ENCODE peak calls at places on chromosome 9, in eight cellular contexts. H is heart left ventricle; W is bronchial epithelial cell; O is heart right ventricle; S is CD4-positive, alpha-beta T cell; R is tibial nerve; P is kidney; J is left lung. I is an unnamed sample.

GRCh38 chr9:33250458-33250995 is 10.6 kb downstream of the SPINK4 start:
- DNase-seq in J (no peak), W (peak; percentile 78), H (no peak), S (no peak), P (no peak), O (no peak), R (no peak), I (no peak)

GRCh38 chr9:35923927-35924763 is 14.9 kb downstream of the SPAAR start:
- DNase-seq in R (peak; percentile 50), O (no peak), S (no peak), P (no peak), W (peak; percentile 90), J (no peak), H (peak; percentile 51), I (no peak)

GRCh38 chr9:107922246-107922645 is 432.7 kb upstream of the KLF4 start:
- DNase-seq in S (no peak), H (no peak), P (no peak), R (no peak), W (no peak), J (no peak), O (no peak), I (no peak)

GRCh38 chr9:77464591-77465125 is 183.5 kb downstream of the GNA14 start:
- DNase-seq in S (no peak), R (no peak), O (no peak), J (no peak), H (no peak), W (no peak), P (no peak), I (no peak)

GRCh38 chr9:2818486-2819121 is 25.3 kb downstream of the PUM3 start:
- DNase-seq in P (no peak), S (no peak), H (no peak), R (no peak), W (no peak), O (no peak), J (no peak), I (no peak)

GRCh38 chr9:128072144-128073021 is 4.4 kb downstream of the SLC25A25 start:
- DNase-seq in H (peak; percentile 74), R (peak; percentile 96), W (peak; percentile 50), O (no peak), P (peak; percentile 90), J (no peak), S (no peak), I (peak; percentile 67)

GRCh38 chr9:128992995-128993394 is 35.1 kb downstream of the SH3GLB2 start:
- DNase-seq in J (no peak), P (peak; percentile 30), W (peak; percentile 13), H (no peak), S (no peak), R (no peak), O (no peak), I (no peak)

GRCh38 chr9:71716138-71716909 is 52.0 kb downstream of the CEMIP2 start:
- DNase-seq in J (no peak), O (no peak), R (no peak), H (no peak), W (no peak), S (no peak), P (no peak), I (no peak)

GRCh38 chr9:89477811-89478583 is 19.9 kb downstream of the SEMA4D start:
- DNase-seq in W (peak; percentile 28), P (no peak), S (peak; percentile 63), J (no peak), H (no peak), O (no peak), R (peak; percentile 14), I (no peak)

GRCh38 chr9:132238026-132238972 is 76.4 kb downstream of the NTNG2 start:
- DNase-seq in J (peak; percentile 58), P (peak; percentile 77), H (no peak), W (no peak), O (no peak), R (no peak), S (no peak), I (no peak)

GRCh38 chr9:100295240-100295639 is 57.5 kb downstream of the TEX10 start:
- DNase-seq in O (no peak), P (no peak), H (no peak), R (no peak), J (no peak), W (no peak), S (no peak), I (no peak)

GRCh38 chr9:105308448-105309412 is 64.3 kb downstream of the SLC44A1 start:
- DNase-seq in P (no peak), W (no peak), J (no peak), S (no peak), R (no peak), O (no peak), H (no peak), I (no peak)

GRCh38 chr9:13090588-13090987 is 188.9 kb downstream of the MPDZ start:
- DNase-seq in J (no peak), R (no peak), O (no peak), S (no peak), W (no peak), P (no peak), H (no peak), I (no peak)

GRCh38 chr9:114282926-114283325 is 40.0 kb upstream of the ORM1 start:
- DNase-seq in P (peak; percentile 24), O (no peak), W (peak; percentile 51), H (peak; percentile 17), R (no peak), S (no peak), J (no peak), I (peak; percentile 88)

GRCh38 chr9:124771867-124772621 is 933 bp upstream of the NR6A1 start:
- DNase-seq in O (peak; percentile 73), S (no peak), R (peak; percentile 53), P (peak; percentile 89), H (peak; percentile 65), J (peak; percentile 91), W (peak; percentile 53), I (peak; percentile 33)

GRCh38 chr9:89493181-89493580 is 4.7 kb downstream of the SEMA4D start:
- DNase-seq in W (no peak), R (no peak), O (no peak), P (no peak), J (no peak), S (no peak), H (no peak), I (no peak)

GRCh38 chr9:70484232-70485130 is 70.0 kb upstream of the KLF9 start:
- DNase-seq in S (no peak), R (peak; percentile 57), H (no peak), W (peak; percentile 91), J (no peak), P (no peak), O (no peak), I (peak; percentile 31)

GRCh38 chr9:124813496-124814177 is 36.7 kb downstream of the OLFML2A start:
- DNase-seq in W (peak; percentile 43), O (no peak), H (no peak), P (no peak), S (no peak), J (no peak), R (no peak), I (no peak)

GRCh38 chr9:14546693-14547092 is 146.5 kb downstream of the ZDHHC21 start:
- DNase-seq in R (no peak), W (no peak), J (no peak), O (no peak), P (no peak), S (no peak), H (no peak), I (no peak)

GRCh38 chr9:14542071-14542470 is 151.2 kb downstream of the ZDHHC21 start:
- DNase-seq in P (no peak), H (no peak), W (no peak), J (no peak), R (no peak), S (no peak), O (no peak), I (no peak)

GRCh38 chr9:14547245-14548060 is 145.8 kb downstream of the ZDHHC21 start:
- DNase-seq in H (no peak), R (no peak), W (no peak), S (no peak), O (no peak), P (no peak), J (no peak), I (no peak)
- TF ChIP-seq CTCF in H (no peak), R (no peak), W (no peak), S (no peak), O (no peak), P (no peak), J (no peak), I (no peak)

GRCh38 chr9:6126377-6126776 is 89.2 kb upstream of the IL33 start:
- DNase-seq in S (no peak), W (no peak), P (no peak), J (no peak), R (no peak), H (no peak), O (no peak), I (no peak)
- TF ChIP-seq CTCF in S (no peak), W (peak; percentile 5), P (no peak), J (no peak), R (no peak), H (no peak), O (no peak), I (no peak)

DNA sequence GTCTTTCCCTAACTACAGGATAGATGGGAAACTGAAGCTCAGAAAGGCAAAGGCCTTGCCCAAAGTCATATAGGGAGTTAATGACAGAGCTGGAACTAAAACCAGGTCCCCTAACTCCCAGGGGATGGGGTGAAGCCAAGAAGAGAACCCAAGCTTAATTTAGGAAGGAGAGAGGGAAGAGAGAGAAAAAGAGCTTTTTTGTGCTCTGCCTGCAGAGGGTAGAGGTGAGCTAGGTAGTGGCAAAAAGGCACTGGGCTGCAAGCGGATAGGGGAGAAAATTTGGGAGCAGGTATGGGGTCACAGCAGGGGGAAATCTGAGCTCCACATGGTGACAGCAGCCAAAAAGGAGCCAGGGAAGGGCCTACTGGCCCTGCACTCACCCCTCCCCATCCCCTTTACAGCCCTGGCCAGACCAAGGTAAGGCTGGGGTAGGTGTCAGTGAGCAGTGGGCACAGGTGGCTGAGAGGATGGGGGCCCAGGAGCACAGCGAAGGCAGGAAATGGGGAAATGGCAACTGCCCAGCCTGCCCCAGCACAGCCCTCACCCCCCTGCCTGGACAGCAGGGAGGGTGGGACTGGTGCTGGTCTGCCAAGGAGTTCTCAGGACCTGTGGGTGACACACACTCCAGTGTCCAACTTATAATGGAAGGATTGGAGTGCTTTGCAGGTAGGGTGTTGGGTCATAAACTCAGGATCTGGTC is 3.3 kb downstream of the ENHO start:
- DNase-seq in W (no peak), P (no peak), O (no peak), J (no peak), H (no peak), S (no peak), R (no peak), I (no peak)
- TF ChIP-seq CTCF in W (peak; percentile 14), P (no peak), O (no peak), J (no peak), H (no peak), S (no peak), R (no peak), I (no peak)

DNA sequence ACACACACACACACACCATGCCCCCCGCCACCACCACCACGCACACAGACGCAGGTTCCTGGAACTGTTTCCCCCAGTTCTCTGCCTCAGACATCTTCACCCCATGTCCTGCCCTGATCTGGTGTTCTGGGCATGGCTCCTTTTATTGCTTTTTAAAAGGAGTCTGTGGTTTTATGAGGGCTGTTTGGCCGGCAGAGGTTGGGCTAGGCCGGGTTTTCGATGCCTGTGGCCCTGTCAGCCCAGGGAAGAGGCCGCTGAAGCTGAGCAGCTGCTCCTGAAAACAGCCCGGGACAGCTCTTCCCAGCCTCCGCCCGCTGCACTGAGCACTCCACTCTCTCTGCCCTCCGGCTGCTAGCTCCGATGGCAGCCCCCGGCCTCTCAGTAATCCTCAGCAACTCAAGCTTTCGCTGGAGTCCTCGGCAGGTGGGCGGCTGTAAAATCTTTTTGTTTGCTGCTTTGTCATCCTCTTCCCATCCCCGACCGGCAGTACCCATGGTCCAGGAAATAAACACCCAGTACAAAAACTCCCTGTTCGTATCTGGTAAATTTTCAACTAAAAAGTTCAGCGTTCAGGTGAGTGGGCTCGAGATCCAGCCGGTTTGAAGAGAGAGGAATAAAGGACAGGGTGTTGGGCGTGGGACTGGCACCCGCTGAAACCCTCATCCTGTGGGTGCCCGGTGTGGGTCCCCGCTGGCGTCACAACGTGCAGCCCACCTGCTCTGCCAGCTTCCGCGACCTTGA is 103.0 kb upstream of the ERCC6L2 start:
- DNase-seq in R (peak; percentile 37), P (peak; percentile 92), J (no peak), O (peak; percentile 48), S (no peak), W (no peak), H (peak; percentile 43), I (no peak)
- TF ChIP-seq CTCF in R (no peak), P (no peak), J (no peak), O (no peak), S (no peak), W (no peak), H (no peak), I (no peak)

I was measured in HL-60.